ENCODE peak calls at places on chromosomes 7 and 10, in six cellular contexts. S, Y, C, P, D and L are unnamed samples.
A peak's percentile ranks its signal among the peaks of the same experiment; 100 is the strongest.

GRCh38 chr10:77879710-77880109 is 46.8 kb downstream of the DLG5 start:
- DNase-seq in C (no peak), D (no peak), Y (no peak), P (no peak), S (no peak), L (no peak)

GRCh38 chr7:157019718-157020451 is 9.4 kb upstream of the MNX1 start:
- DNase-seq in D (no peak), S (no peak), P (no peak), C (no peak), Y (no peak), L (no peak)

GRCh38 chr10:44386546-44387052 is 1.7 kb upstream of the CXCL12 start:
- DNase-seq in Y (peak; percentile 73), S (no peak), D (peak; percentile 48), P (peak; percentile 31), C (peak; percentile 61), L (peak; percentile 64)

GRCh38 chr10:86851329-86852207 is 95.1 kb downstream of the BMPR1A start:
- DNase-seq in S (no peak), C (no peak), D (no peak), Y (no peak), P (no peak), L (no peak)

GRCh38 chr7:5550385-5550784 is 126.8 kb upstream of the TNRC18 start:
- DNase-seq in S (no peak), C (no peak), P (no peak), D (no peak), Y (peak; percentile 35), L (no peak)

GRCh38 chr10:44301781-44302400 is 83.0 kb downstream of the CXCL12 start:
- DNase-seq in C (no peak), D (no peak), S (no peak), P (no peak), Y (no peak), L (no peak)

GRCh38 chr10:73414230-73414981 is 548 bp upstream of the ANXA7 start:
- DNase-seq in C (no peak), D (no peak), S (no peak), Y (no peak), P (no peak), L (no peak)

GRCh38 chr10:6144609-6145413 is 56.0 kb downstream of the RBM17 start:
- DNase-seq in S (no peak), P (peak; percentile 76), Y (peak; percentile 92), D (peak; percentile 92), C (peak; percentile 93), L (peak; percentile 87)

GRCh38 chr7:102303669-102304422 is 17.2 kb downstream of the SH2B2 start:
- DNase-seq in C (no peak), P (no peak), S (no peak), D (peak; percentile 44), Y (no peak), L (no peak)

GRCh38 chr10:61486738-61487396 is 33.7 kb upstream of the TMEM26 start:
- DNase-seq in P (no peak), D (no peak), Y (no peak), C (no peak), S (no peak), L (no peak)

GRCh38 chr10:63866747-63867140 is 345.5 kb downstream of the REEP3 start:
- DNase-seq in P (no peak), Y (no peak), C (peak; percentile 5), D (no peak), S (no peak), L (no peak)

GRCh38 chr7:133629696-133630095 is 376.8 kb downstream of the EXOC4 start:
- DNase-seq in P (no peak), Y (no peak), D (no peak), C (no peak), S (no peak), L (no peak)

GRCh38 chr10:111109506-111110242 is 32.8 kb downstream of the ADRA2A start:
- DNase-seq in C (no peak), S (no peak), P (no peak), Y (no peak), D (no peak), L (no peak)

GRCh38 chr7:132770055-132770454 is 193.8 kb upstream of the PLXNA4 start:
- DNase-seq in D (no peak), P (no peak), S (no peak), C (no peak), Y (no peak), L (no peak)

GRCh38 chr7:113835367-113835766 is 83.4 kb downstream of the PPP1R3A start:
- DNase-seq in Y (no peak), P (no peak), S (no peak), C (no peak), D (no peak), L (no peak)

GRCh38 chr10:17062493-17063487 is 66.8 kb downstream of the CUBN start:
- DNase-seq in P (peak; percentile 94), S (no peak), C (no peak), Y (peak; percentile 83), D (no peak), L (peak; percentile 88)

GRCh38 chr7:34739651-34740300 is 81.8 kb downstream of the NPSR1 start:
- DNase-seq in D (no peak), Y (no peak), P (no peak), C (no peak), S (no peak), L (no peak)

GRCh38 chr10:29068984-29069383 is 219.9 kb upstream of the LYZL1 start:
- DNase-seq in D (no peak), P (no peak), C (no peak), Y (no peak), S (no peak), L (no peak)

GRCh38 chr7:91249506-91250233 is 14.6 kb upstream of the FZD1 start:
- DNase-seq in Y (no peak), D (no peak), S (no peak), C (no peak), P (no peak), L (peak; percentile 47)

GRCh38 chr10:75572478-75572877 is 141.1 kb downstream of the LRMDA start:
- DNase-seq in C (no peak), P (no peak), S (no peak), D (no peak), Y (no peak), L (no peak)

GRCh38 chr7:96308253-96308949 is 13.5 kb downstream of the SLC25A13 start:
- DNase-seq in C (no peak), D (no peak), S (peak; percentile 41), P (no peak), Y (no peak), L (no peak)

GRCh38 chr10:51083280-51083986 is 9.1 kb downstream of the PRKG1 start:
- DNase-seq in C (no peak), P (no peak), D (no peak), S (no peak), Y (no peak), L (no peak)

GRCh38 chr10:100510533-100511308 is 8.9 kb downstream of the SEC31B start:
- DNase-seq in S (no peak), D (peak; percentile 64), Y (no peak), C (no peak), P (no peak), L (no peak)

GRCh38 chr10:69684981-69685353 is 54.9 kb downstream of the FAM241B start:
- DNase-seq in P (no peak), C (no peak), S (no peak), D (no peak), Y (peak; percentile 62), L (no peak)
- H3K4me3 ChIP-seq in P (no peak overlapping the region), C (no peak overlapping the region), S (no peak overlapping the region), D (no peak overlapping the region), Y (no peak overlapping the region), L (no peak overlapping the region)

GRCh38 chr7:30503273-30504212 is 1.1 kb downstream of the GGCT start:
- DNase-seq in Y (no peak), C (no peak), P (no peak), S (no peak), D (no peak), L (no peak)

GRCh38 chr7:30504347-30505173 is at the start of gene GGCT:
- DNase-seq in C (peak; percentile 97), D (peak; percentile 99), S (peak; percentile 96), P (peak; percentile 99), Y (peak; percentile 99), L (peak; percentile 98)

GRCh38 chr7:30505174-30505697 is 607 bp upstream of the GGCT start:
- DNase-seq in Y (no peak), P (no peak), S (no peak), C (no peak), D (no peak), L (no peak)

GRCh38 chr7:30501264-30501663 is 3.4 kb downstream of the GGCT start:
- DNase-seq in P (no peak), C (no peak), D (no peak), Y (no peak), S (no peak), L (no peak)

GRCh38 chr7:30502470-30503251 is 2.0 kb downstream of the GGCT start:
- DNase-seq in D (no peak), C (no peak), S (no peak), Y (no peak), P (no peak), L (no peak)
- H3K4me3 ChIP-seq in D (no peak overlapping the region), C (no peak overlapping the region), S (no peak overlapping the region), Y (no peak overlapping the region), P (no peak overlapping the region), L (no peak overlapping the region)

DNA sequence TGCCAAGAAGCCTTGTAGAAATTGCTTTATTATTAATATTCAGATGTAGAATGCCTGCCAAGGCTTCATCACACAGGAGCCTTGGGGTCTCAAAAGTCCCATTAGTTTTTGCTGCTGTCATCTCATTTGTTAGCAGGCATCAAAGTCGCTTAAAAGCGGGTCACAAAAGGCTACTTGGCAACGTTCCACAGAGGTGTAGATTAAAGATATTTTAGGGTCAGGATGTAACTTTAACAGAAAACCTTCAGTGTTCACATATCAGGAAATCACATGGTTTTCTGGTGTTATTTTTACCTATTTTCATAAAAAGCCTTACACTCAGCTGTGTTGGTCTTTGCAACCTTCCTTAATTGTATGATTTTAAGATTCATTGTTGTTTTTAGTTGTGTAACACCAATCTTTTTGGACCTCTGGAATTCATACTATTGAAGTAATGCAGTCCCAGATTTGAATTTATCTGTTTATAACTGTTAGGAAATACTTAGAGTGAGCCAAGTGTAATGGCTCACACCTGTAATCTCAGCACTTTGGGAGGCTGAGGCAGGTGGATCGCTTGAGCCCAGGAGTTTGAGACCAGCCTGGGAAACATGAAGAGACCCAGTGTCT is 65.3 kb downstream of the TET1 start:
- DNase-seq in S (no peak), Y (no peak), C (no peak), P (no peak), D (peak; percentile 64), L (no peak)
- H3K4me3 ChIP-seq in S (no peak overlapping the region), Y (no peak overlapping the region), C (no peak overlapping the region), P (no peak overlapping the region), D (peak overlapping the region; percentile 24), L (no peak overlapping the region)

GRCh38 chr7:76267107-76267834 is 35.2 kb upstream of the HSPB1 start:
- DNase-seq in C (no peak), S (no peak), P (no peak), Y (no peak), D (no peak), L (no peak)
- H3K4me3 ChIP-seq in C (peak overlapping the region; percentile 51), S (peak overlapping the region; percentile 60), P (no peak overlapping the region), Y (peak overlapping the region; percentile 69), D (peak overlapping the region; percentile 48), L (no peak overlapping the region)

GRCh38 chr10:124470544-124471449 is 9.2 kb downstream of the LHPP start:
- DNase-seq in C (no peak), Y (no peak), D (no peak), P (no peak), S (no peak), L (no peak)
- H3K4me3 ChIP-seq in C (no peak overlapping the region), Y (no peak overlapping the region), D (no peak overlapping the region), P (no peak overlapping the region), S (no peak overlapping the region), L (no peak overlapping the region)